ENCODE peak calls at places on chromosome 21, in six cellular contexts. V is PC-9, O is kidney, E is uterus, L is AG04450, U is substantia nigra. M is an unnamed sample.

GRCh38 chr21:29177800-29178199 is 47.4 kb downstream of the MAP3K7CL start:
- DNase-seq in O (no peak), U (no peak), L (no peak), E (no peak), V (peak; percentile 57), M (no peak)

GRCh38 chr21:14120091-14120734 is 90.5 kb downstream of the LIPI start:
- DNase-seq in E (no peak), O (no peak), V (no peak), L (no peak), U (peak; percentile 53), M (no peak)

GRCh38 chr21:15121655-15122120 is 56.9 kb upstream of the NRIP1 start:
- DNase-seq in V (no peak), O (no peak), L (peak; percentile 15), U (no peak), E (no peak), M (no peak)

GRCh38 chr21:32352556-32352955 is 40.3 kb downstream of the URB1 start:
- DNase-seq in U (no peak), V (no peak), O (no peak), L (no peak), E (no peak), M (no peak)

GRCh38 chr21:28737671-28738279 is 254.9 kb downstream of the LTN1 start:
- DNase-seq in U (no peak), V (no peak), O (no peak), E (no peak), L (no peak), M (no peak)

GRCh38 chr21:33478858-33479678 is 706 bp downstream of the TMEM50B start:
- DNase-seq in O (peak; percentile 83), V (no peak), E (no peak), U (no peak), L (no peak), M (peak; percentile 23)

GRCh38 chr21:42460391-42461184 is 35.4 kb downstream of the RSPH1 start:
- DNase-seq in V (peak; percentile 63), E (no peak), L (no peak), O (peak; percentile 91), U (no peak), M (no peak)

GRCh38 chr21:41675574-41675973 is 91.3 kb downstream of the RIPK4 start:
- DNase-seq in U (no peak), L (no peak), O (no peak), E (no peak), V (no peak), M (no peak)

GRCh38 chr21:40386301-40386911 is 460.6 kb downstream of the DSCAM start:
- DNase-seq in U (peak; percentile 16), V (no peak), E (no peak), L (no peak), O (peak; percentile 84), M (no peak)

GRCh38 chr21:28798798-28799197 is 193.9 kb downstream of the LTN1 start:
- DNase-seq in O (no peak), E (no peak), L (no peak), U (no peak), V (no peak), M (no peak)

GRCh38 chr21:39681257-39681656 is 63.7 kb upstream of the IGSF5 start:
- DNase-seq in E (no peak), O (no peak), L (no peak), U (no peak), V (no peak), M (no peak)

GRCh38 chr21:37828515-37828914 is 87.7 kb downstream of the KCNJ6 start:
- DNase-seq in E (no peak), L (no peak), U (no peak), V (no peak), O (no peak), M (no peak)

GRCh38 chr21:33873116-33873515 is 42.5 kb downstream of the ATP5PO start:
- DNase-seq in V (no peak), O (no peak), E (no peak), U (no peak), L (no peak), M (no peak)

GRCh38 chr21:18430341-18430740 is 26.8 kb upstream of the TMPRSS15 start:
- DNase-seq in O (no peak), U (no peak), L (no peak), E (no peak), V (no peak), M (no peak)

GRCh38 chr21:42646836-42647235 is 6.6 kb upstream of the PDE9A start:
- DNase-seq in U (no peak), V (no peak), E (no peak), O (peak; percentile 52), L (no peak), M (no peak)

GRCh38 chr21:42398414-42399030 is 2.7 kb upstream of the TMPRSS3 start:
- DNase-seq in O (no peak), E (no peak), U (no peak), L (no peak), V (no peak), M (no peak)

GRCh38 chr21:44930543-44930981 is 9.3 kb upstream of the SLX9 start:
- DNase-seq in E (no peak), L (no peak), U (no peak), O (peak; percentile 78), V (no peak), M (peak; percentile 14)

GRCh38 chr21:42079939-42080787 is 9.0 kb downstream of the UMODL1 start:
- DNase-seq in O (peak; percentile 56), V (no peak), E (no peak), L (no peak), U (no peak), M (no peak)

GRCh38 chr21:38082936-38083335 is 166.7 kb upstream of the KCNJ6 start:
- DNase-seq in L (no peak), O (no peak), U (no peak), E (no peak), V (no peak), M (no peak)

GRCh38 chr21:38956006-38956405 is 150.3 kb downstream of the ETS2 start:
- DNase-seq in L (no peak), O (no peak), V (no peak), E (no peak), U (no peak), M (no peak)

GRCh38 chr21:15005391-15005790 is 59.4 kb downstream of the NRIP1 start:
- DNase-seq in O (no peak), E (peak; percentile 26), L (no peak), V (no peak), U (no peak), M (no peak)

GRCh38 chr21:38951095-38951745 is 145.5 kb downstream of the ETS2 start:
- DNase-seq in U (no peak), L (no peak), V (no peak), E (no peak), O (no peak), M (no peak)

GRCh38 chr21:32426592-32427051 is 14.1 kb downstream of the EVA1C start:
- DNase-seq in U (peak; percentile 11), E (no peak), O (no peak), L (no peak), V (no peak), M (no peak)

DNA sequence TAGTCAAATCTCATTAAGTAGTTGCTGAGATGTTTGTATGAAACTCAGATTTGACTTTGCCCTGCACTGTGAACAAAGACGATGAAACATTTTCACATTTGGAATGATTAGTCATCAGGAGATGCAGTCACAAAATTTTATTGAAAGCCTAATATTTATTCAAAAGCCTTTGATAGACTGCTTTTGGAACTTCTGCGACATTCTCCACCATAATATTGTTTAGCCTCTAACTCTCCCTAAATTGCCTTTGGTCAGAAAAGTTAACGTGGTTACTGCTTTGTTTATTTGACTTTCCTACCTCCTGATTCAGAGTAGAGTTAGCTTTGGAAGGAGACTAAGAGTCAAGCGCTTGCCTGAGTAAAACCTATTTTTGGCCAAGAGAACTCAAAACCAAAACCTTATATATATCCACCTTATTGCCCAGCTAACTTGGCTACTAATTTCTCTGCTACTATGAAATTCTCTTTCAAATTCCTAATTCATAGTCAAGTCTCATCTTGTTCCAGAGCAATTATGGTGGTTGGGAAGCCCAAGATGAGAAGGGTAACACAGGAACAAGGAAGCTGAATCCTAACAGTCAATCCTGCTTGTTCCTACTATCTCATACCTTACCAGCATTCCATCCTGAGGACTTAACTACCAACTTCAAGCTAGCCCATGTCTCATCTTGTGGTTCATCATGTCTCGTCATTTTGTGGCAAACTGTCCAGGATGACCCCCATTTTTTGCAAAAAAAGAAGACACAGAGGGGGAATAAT is 429.6 kb downstream of the USP25 start:
- DNase-seq in E (no peak), U (no peak), V (no peak), O (no peak), L (peak; percentile 48), M (peak; percentile 76)
- H3K27ac ChIP-seq in E (no peak overlapping the region), U (no peak overlapping the region), V (no peak overlapping the region), O (no peak overlapping the region), L (no peak overlapping the region), M (no peak overlapping the region)

GRCh38 chr21:43758811-43759210 is 17.3 kb downstream of the CSTB start:
- DNase-seq in E (no peak), U (no peak), L (no peak), O (no peak), V (no peak), M (no peak)
- H3K27ac ChIP-seq in E (peak overlapping the region; percentile 74), U (no peak overlapping the region), L (no peak overlapping the region), O (no peak overlapping the region), V (no peak overlapping the region), M (no peak overlapping the region)

GRCh38 chr21:16742116-16742515 is 770.7 kb upstream of the CXADR start:
- DNase-seq in U (no peak), E (peak; percentile 82), V (no peak), L (no peak), O (no peak), M (no peak)
- H3K27ac ChIP-seq in U (no peak overlapping the region), E (peak overlapping the region; percentile 56), V (no peak overlapping the region), L (no peak overlapping the region), O (no peak overlapping the region), M (no peak overlapping the region)

GRCh38 chr21:35850542-35851103 is 209.7 kb downstream of the SETD4 start:
- DNase-seq in O (no peak), L (no peak), U (no peak), V (no peak), E (no peak), M (no peak)
- H3K27ac ChIP-seq in O (no peak overlapping the region), L (peak overlapping the region; percentile 3), U (no peak overlapping the region), V (no peak overlapping the region), E (no peak overlapping the region), M (no peak overlapping the region)

GRCh38 chr21:36699026-36699545 is at the start of gene SIM2:
- DNase-seq in U (no peak), O (peak; percentile 94), V (peak; percentile 60), E (no peak), L (no peak), M (no peak)
- H3K27ac ChIP-seq in U (no peak within 1 kb of the TSS), O (peak within 1 kb of the TSS; percentile 83), V (peak within 1 kb of the TSS; percentile 64), E (no peak within 1 kb of the TSS), L (no peak within 1 kb of the TSS), M (no peak within 1 kb of the TSS)

GRCh38 chr21:46443910-46444309 is 14.8 kb upstream of the DIP2A start:
- DNase-seq in O (no peak), E (no peak), V (no peak), U (no peak), L (no peak), M (no peak)

GRCh38 chr21:46452719-46453118 is 6.0 kb upstream of the DIP2A start:
- DNase-seq in L (no peak), U (no peak), E (no peak), V (no peak), O (no peak), M (no peak)

GRCh38 chr21:46442938-46443337 is 15.8 kb upstream of the DIP2A start:
- DNase-seq in E (no peak), L (no peak), O (no peak), U (no peak), V (no peak), M (no peak)

DNA sequence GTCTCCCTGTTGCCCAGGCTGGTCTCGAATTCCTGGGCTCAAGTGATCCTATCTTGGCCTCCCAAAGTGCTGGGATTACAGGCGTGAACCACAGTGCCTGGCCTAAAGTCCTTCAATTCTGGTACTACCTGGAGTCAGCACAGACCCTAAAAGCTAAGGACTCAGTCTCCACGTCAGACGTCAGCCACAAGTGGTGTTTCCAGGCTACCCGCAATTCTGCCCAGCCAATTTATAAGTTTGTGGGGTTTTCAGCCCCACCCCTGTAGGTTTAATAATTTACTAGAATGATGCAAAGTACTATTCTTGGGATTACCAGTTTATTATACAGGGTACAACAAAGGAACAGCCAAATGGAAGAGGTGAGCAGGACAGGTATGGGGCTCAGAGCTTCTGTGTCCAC is 10.6 kb upstream of the DIP2A start:
- DNase-seq in L (no peak), U (no peak), V (no peak), E (no peak), O (no peak), M (no peak)
- H3K27ac ChIP-seq in L (no peak overlapping the region), U (no peak overlapping the region), V (no peak overlapping the region), E (no peak overlapping the region), O (no peak overlapping the region), M (no peak overlapping the region)